ENCODE peak calls at places on chromosomes 16 and 17, in ten cellular contexts. I is left ventricle myocardium superior; E is lower leg skin; N is non-pigmented ciliary epithelial cell; U is transverse colon; C is pancreas; X is effector CD4-positive, alpha-beta T cell; B is AML-193; R is NCI-H345; V is stimulated activated CD4-positive, alpha-beta T cell treated with anti-CD3 and anti-CD28 coated beads, Interleukin-2, amount 100 ng/mL, for 48 hours. J is an unnamed sample.
A peak's percentile ranks its signal among the peaks of the same experiment; 100 is the strongest.

GRCh38 chr16:76681296-76681695 is 404.1 kb downstream of the CNTNAP4 start:
- DNase-seq in I (no peak), E (no peak), N (no peak), U (no peak), C (no peak), X (no peak), B (no peak), R (no peak), V (no peak), J (no peak)

GRCh38 chr16:74813109-74813641 is 38.6 kb upstream of the FA2H start:
- DNase-seq in I (peak; percentile 87), E (peak; percentile 47), N (peak; percentile 9), U (peak; percentile 85), C (peak; percentile 92), X (peak; percentile 55), B (peak; percentile 32), R (peak; percentile 77), V (peak; percentile 80), J (peak; percentile 48)

GRCh38 chr17:74924250-74924948 is at the start of gene OTOP2:
- DNase-seq in I (peak; percentile 45), E (no peak), N (no peak), U (peak; percentile 25), C (no peak), X (no peak), B (no peak), R (peak; percentile 28), V (no peak), J (no peak)

GRCh38 chr17:66633322-66633965 is 201.5 kb upstream of the CACNG5 start:
- DNase-seq in I (no peak), E (no peak), N (peak; percentile 24), U (no peak), C (no peak), X (no peak), B (peak; percentile 62), R (no peak), V (peak; percentile 37), J (no peak)

GRCh38 chr17:7486181-7486580 is 2.0 kb downstream of the POLR2A start:
- DNase-seq in I (no peak), E (no peak), N (no peak), U (no peak), C (no peak), X (no peak), B (no peak), R (no peak), V (no peak), J (no peak)

GRCh38 chr17:27429666-27430382 is 26.4 kb upstream of the KSR1 start:
- DNase-seq in I (no peak), E (no peak), N (no peak), U (no peak), C (no peak), X (no peak), B (no peak), R (no peak), V (no peak), J (no peak)

GRCh38 chr17:6506679-6507231 is 49.6 kb downstream of the PITPNM3 start:
- DNase-seq in I (no peak), E (peak; percentile 57), N (no peak), U (peak; percentile 82), C (no peak), X (no peak), B (no peak), R (no peak), V (no peak), J (peak; percentile 96)

GRCh38 chr17:70405492-70406220 is 236.3 kb downstream of the KCNJ2 start:
- DNase-seq in I (no peak), E (no peak), N (peak; percentile 95), U (no peak), C (no peak), X (no peak), B (peak; percentile 65), R (no peak), V (no peak), J (peak; percentile 94)

GRCh38 chr17:83200231-83200699 is 120.9 kb downstream of the METRNL start:
- DNase-seq in I (peak; percentile 87), E (peak; percentile 69), N (no peak), U (peak; percentile 63), C (peak; percentile 62), X (peak; percentile 18), B (peak; percentile 98), R (no peak), V (peak; percentile 65), J (no peak)

GRCh38 chr17:9522074-9522473 is 53.5 kb downstream of the STX8 start:
- DNase-seq in I (no peak), E (peak; percentile 20), N (peak; percentile 37), U (no peak), C (no peak), X (no peak), B (peak; percentile 10), R (no peak), V (no peak), J (peak; percentile 30)

GRCh38 chr16:8167436-8167835 is 422.9 kb downstream of the TMEM114 start:
- DNase-seq in I (no peak), E (no peak), N (no peak), U (no peak), C (no peak), X (no peak), B (no peak), R (no peak), V (no peak), J (no peak)

GRCh38 chr17:59840329-59840907 is 52.3 kb downstream of the TUBD1 start:
- DNase-seq in I (no peak), E (no peak), N (no peak), U (no peak), C (no peak), X (no peak), B (no peak), R (no peak), V (no peak), J (peak; percentile 52)

GRCh38 chr17:27293359-27293897 is 486 bp upstream of the WSB1 start:
- DNase-seq in I (peak; percentile 46), E (no peak), N (no peak), U (no peak), C (peak; percentile 38), X (no peak), B (no peak), R (no peak), V (peak; percentile 6), J (no peak)

GRCh38 chr17:28029033-28029432 is 13.4 kb upstream of the NLK start:
- DNase-seq in I (no peak), E (no peak), N (no peak), U (no peak), C (no peak), X (no peak), B (no peak), R (no peak), V (no peak), J (no peak)